ENCODE peak calls at places on chromosomes 5 and 9, in four cellular contexts. W, F, N and K are unnamed samples.

GRCh38 chr9:6410653-6411052 is 2.3 kb upstream of the UHRF2 start:
- DNase-seq in N (no peak), F (no peak), W (no peak), K (no peak)

GRCh38 chr5:132011561-132012384 is at the start of gene ACSL6:
- DNase-seq in N (peak), F (no peak), W (no peak), K (peak)

GRCh38 chr9:105132006-105132405 is 112.4 kb upstream of the SLC44A1 start:
- DNase-seq in N (no peak), W (no peak), F (no peak), K (no peak)

GRCh38 chr5:155049569-155050383 is 36.2 kb downstream of the KIF4B start:
- DNase-seq in N (peak), W (no peak), F (peak), K (peak)

GRCh38 chr5:60842859-60843692 is 993 bp downstream of the ELOVL7 start:
- DNase-seq in N (peak), F (no peak), W (no peak), K (peak)

GRCh38 chr9:37876376-37876775 is 27.6 kb downstream of the SLC25A51 start:
- DNase-seq in W (no peak), F (no peak), N (no peak), K (no peak)

GRCh38 chr5:69368458-69369368 is 607 bp downstream of the AK6 start:
- DNase-seq in N (peak), F (peak), W (no peak), K (peak)

GRCh38 chr5:112640495-112640894 is 97.2 kb upstream of the APC start:
- DNase-seq in W (no peak), F (no peak), N (no peak), K (no peak)

GRCh38 chr5:65199988-65200668 is 281.6 kb downstream of the ADAMTS6 start:
- DNase-seq in W (no peak), F (no peak), N (no peak), K (no peak)

GRCh38 chr5:151647320-151647861 is 39.3 kb downstream of the SPARC start:
- DNase-seq in W (no peak), F (no peak), N (no peak), K (no peak)

GRCh38 chr9:126030716-126031115 is 283.5 kb downstream of the PBX3 start:
- DNase-seq in F (no peak), W (no peak), N (no peak), K (no peak)

GRCh38 chr5:60382761-60383160 is 317.2 kb downstream of the DEPDC1B start:
- DNase-seq in N (peak), W (no peak), F (no peak), K (peak)

GRCh38 chr5:36739751-36740221 is 133.4 kb downstream of the SLC1A3 start:
- DNase-seq in W (peak), N (peak), F (peak), K (peak)

GRCh38 chr5:14410942-14411258 is 170.7 kb upstream of the OTULINL start:
- DNase-seq in N (no peak), W (no peak), F (no peak), K (no peak)

GRCh38 chr5:570886-571285 is 41.3 kb upstream of the CEP72 start:
- DNase-seq in F (no peak), N (no peak), W (no peak), K (no peak)

GRCh38 chr5:158875272-158875679 is 224.4 kb downstream of the EBF1 start:
- DNase-seq in W (no peak), N (no peak), F (no peak), K (no peak)

GRCh38 chr5:137410234-137411010 is 88.7 kb downstream of the SPOCK1 start:
- DNase-seq in N (no peak), F (no peak), W (no peak), K (no peak)

GRCh38 chr5:145825751-145826180 is 9.4 kb downstream of the PRELID2 start:
- DNase-seq in N (peak), F (peak), W (no peak), K (peak)

GRCh38 chr9:98603821-98604383 is 104.8 kb downstream of the GABBR2 start:
- DNase-seq in F (no peak), W (no peak), N (no peak), K (no peak)

GRCh38 chr5:56026863-56027300 is 32.1 kb upstream of the IL6ST start:
- DNase-seq in F (no peak), N (no peak), W (no peak), K (peak)

GRCh38 chr5:52825826-52826225 is 38.1 kb downstream of the ITGA1 start:
- DNase-seq in N (no peak), W (no peak), F (no peak), K (no peak)

GRCh38 chr9:107144475-107144874 is 138.6 kb upstream of the RAD23B start:
- DNase-seq in N (no peak), W (no peak), F (no peak), K (no peak)

GRCh38 chr9:99294850-99295461 is 72.9 kb downstream of the SEC61B start:
- DNase-seq in F (peak), N (peak), W (no peak), K (peak)

GRCh38 chr5:61575103-61575502 is 243.0 kb downstream of the ZSWIM6 start:
- DNase-seq in F (no peak), N (peak), W (no peak), K (peak)

GRCh38 chr5:131186561-131187256 is 16.0 kb downstream of the LYRM7 start:
- DNase-seq in W (no peak), N (no peak), F (no peak), K (peak)

GRCh38 chr5:172133359-172134029 is 54.5 kb downstream of the STK10 start:
- DNase-seq in W (no peak), N (no peak), F (no peak), K (no peak)

GRCh38 chr9:107523539-107523938 is 34.0 kb upstream of the KLF4 start:
- DNase-seq in W (no peak), N (no peak), F (no peak), K (no peak)

GRCh38 chr9:4260661-4261060 is 39.2 kb downstream of the GLIS3 start:
- DNase-seq in F (no peak), W (no peak), N (no peak), K (no peak)

GRCh38 chr5:854217-854616 is 3.4 kb upstream of the ZDHHC11 start:
- DNase-seq in W (no peak), F (no peak), N (no peak), K (no peak)

GRCh38 chr5:95392593-95393182 is 1.5 kb downstream of the FAM81B start:
- DNase-seq in W (no peak), F (peak), N (peak), K (peak)

GRCh38 chr5:94249430-94249829 is 369.0 kb downstream of the KIAA0825 start:
- DNase-seq in N (no peak), F (no peak), W (no peak), K (no peak)

GRCh38 chr9:70590264-70590646 is 175.8 kb upstream of the KLF9 start:
- DNase-seq in N (no peak), W (no peak), F (no peak), K (no peak)

GRCh38 chr5:35205186-35205585 is 25.1 kb downstream of the PRLR start:
- DNase-seq in F (no peak), N (no peak), W (no peak), K (no peak)

GRCh38 chr9:127452481-127453092 is 1.3 kb downstream of the LRSAM1 start:
- DNase-seq in N (no peak), F (peak), W (no peak), K (no peak)

GRCh38 chr9:121783523-121784507 is 132.4 kb downstream of the DAB2IP start:
- DNase-seq in F (no peak), W (no peak), N (no peak), K (no peak)

GRCh38 chr5:173829826-173830225 is 58.3 kb upstream of the CPEB4 start:
- DNase-seq in F (no peak), W (no peak), N (peak), K (peak)

GRCh38 chr5:67639311-67639710 is 442.7 kb upstream of the CD180 start:
- DNase-seq in W (no peak), N (no peak), F (no peak), K (no peak)

GRCh38 chr9:122342323-122343050 is 28.3 kb upstream of the PTGS1 start:
- DNase-seq in F (no peak), W (no peak), N (no peak), K (no peak)

DNA sequence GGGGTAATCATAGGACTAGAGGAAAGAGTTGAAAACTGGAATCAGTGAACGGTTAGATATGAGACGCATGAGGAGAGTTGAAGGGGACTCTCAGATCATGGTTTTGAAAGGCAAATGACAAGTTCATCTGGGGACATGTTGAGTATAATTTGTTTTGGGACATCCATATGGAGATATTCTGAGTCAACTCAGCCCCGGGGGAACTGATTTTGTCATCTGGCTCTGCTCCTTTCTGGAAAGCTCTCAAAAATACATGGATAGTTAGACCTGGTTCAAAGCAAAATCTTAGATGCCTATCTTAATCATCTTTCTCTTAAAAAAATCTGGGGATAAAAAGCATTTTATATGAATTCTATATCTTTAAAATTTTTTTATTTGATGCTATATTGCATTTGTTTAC is 161.2 kb downstream of the SNX18 start:
- DNase-seq in F (no peak), N (no peak), W (no peak), K (no peak)
- TF ChIP-seq PHF8 in F (no peak), N (no peak), W (no peak), K (no peak)

GRCh38 chr5:84249918-84250635 is 134.6 kb downstream of the EDIL3 start:
- DNase-seq in N (no peak), F (no peak), W (peak), K (no peak)
- TF ChIP-seq PHF8 in N (no peak), F (no peak), W (no peak), K (no peak)

GRCh38 chr5:103804714-103805113 is 242.1 kb upstream of the NUDT12 start:
- DNase-seq in F (no peak), W (no peak), N (no peak), K (no peak)
- TF ChIP-seq PHF8 in F (no peak), W (no peak), N (no peak), K (no peak)

DNA sequence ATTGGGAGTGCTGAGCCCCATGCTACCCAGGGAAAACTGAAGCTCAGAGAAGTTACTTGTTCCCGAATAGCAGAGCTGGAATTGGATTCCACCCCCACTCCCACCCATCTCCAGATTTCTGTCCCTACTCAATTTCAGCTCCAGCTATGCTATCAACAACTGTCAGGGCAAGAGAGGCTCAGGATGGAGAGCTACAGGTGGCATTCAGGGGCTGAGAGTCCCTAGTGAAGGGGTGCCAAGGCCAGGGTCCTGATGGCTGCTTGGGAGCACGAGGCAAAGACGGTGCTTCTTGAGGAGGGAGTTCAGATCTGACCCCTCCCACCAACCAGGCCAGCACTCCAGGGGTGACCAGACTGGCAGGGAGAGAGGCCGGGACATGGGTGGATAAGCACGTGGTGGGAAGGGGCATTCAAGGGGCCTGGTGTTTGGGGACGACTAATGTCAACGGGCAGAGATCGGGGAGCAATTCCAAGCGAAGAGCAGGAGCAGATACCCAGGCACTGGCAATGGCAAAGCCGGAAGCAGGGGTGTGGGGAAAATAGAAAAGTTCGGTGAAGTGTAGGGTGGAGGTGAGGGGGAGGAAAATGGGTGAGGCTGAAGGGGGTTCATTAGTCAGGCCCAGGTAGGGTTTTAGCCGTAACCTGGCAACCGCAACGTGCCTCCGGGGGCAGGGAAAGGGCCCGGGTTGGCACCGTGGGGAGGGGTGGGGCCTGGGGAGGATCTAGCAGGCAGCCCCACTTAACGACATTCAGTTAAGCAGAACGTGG is 4.6 kb downstream of the RGS14 start:
- DNase-seq in W (no peak), F (no peak), N (no peak), K (no peak)
- TF ChIP-seq PHF8 in W (no peak), F (no peak), N (no peak), K (no peak)

DNA sequence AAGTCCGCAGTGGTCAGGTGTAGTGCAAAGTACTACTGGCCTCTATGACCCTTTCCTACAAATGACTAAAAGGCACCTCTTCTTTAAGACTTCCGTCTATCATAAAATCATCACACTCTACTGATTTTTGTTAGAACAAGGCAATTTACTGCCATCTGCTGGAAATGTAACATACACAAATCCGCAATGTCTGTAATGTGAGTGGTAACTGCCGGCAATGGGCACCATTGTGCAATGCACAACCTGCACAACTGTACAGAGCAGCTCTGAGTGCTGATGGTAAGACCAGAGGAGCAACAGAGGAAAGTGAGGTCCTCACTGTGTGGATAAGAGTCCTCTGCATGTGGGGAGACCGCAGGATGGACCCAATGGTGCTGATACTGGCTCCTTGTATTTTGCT is 103.8 kb downstream of the ATPSCKMT start:
- DNase-seq in N (peak), W (no peak), F (peak), K (peak)
- TF ChIP-seq PHF8 in N (no peak), W (no peak), F (no peak), K (no peak)

DNA sequence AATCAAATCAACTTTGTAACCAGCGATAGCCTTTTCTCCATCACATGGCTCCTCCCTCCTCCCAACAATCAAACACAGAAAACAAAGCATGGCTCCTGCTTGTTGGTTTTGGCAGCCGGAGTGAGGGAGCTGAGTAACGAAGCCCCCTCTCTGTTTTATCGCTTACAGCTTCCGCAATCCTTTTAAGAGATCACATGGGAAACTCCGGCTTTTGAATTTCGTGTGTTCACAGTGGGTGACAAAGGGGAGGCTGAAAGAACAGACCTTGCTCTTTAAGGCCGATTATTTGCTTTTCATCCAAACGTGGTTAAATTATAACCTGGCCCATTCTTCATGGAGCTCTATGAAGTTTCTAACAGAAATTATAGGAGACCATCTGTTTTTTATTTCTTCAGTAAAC is 187.6 kb downstream of the TENT4A start:
- DNase-seq in N (no peak), F (peak), W (no peak), K (peak)
- TF ChIP-seq PHF8 in N (no peak), F (no peak), W (no peak), K (no peak)